ENCODE peak calls at places on chromosomes 12 and 14, in nine cellular contexts. One of them, this sample, is unnamed.

GRCh38 chr14:22265319-22266140 is 323.5 kb downstream of the DAD1 start:
- DNase-seq in T-helper 9 cell: no peak
- DNase-seq in progenitor cell of endocrine pancreas: no peak
- DNase-seq in NCI-H1092 treated with DMSO at 0.1 percent for 48 hours: no peak
- DNase-seq in activated CD8-positive, alpha-beta memory T cell treated with anti-CD3 and anti-CD28 coated beads for 4 hours: no peak
- DNase-seq in NCI-H1436 treated with DMSO at 0.1 percent for 48 hours: no peak
- DNase-seq in dorsolateral prefrontal cortex: no peak
- DNase-seq in A172: no peak
- DNase-seq in amygdala: no peak
- DNase-seq in this sample: no peak

GRCh38 chr12:118377005-118377890 is 893 bp downstream of the SUDS3 start:
- DNase-seq in NCI-H1092 treated with DMSO at 0.1 percent for 48 hours: no peak
- DNase-seq in A172: no peak
- DNase-seq in progenitor cell of endocrine pancreas: no peak
- DNase-seq in dorsolateral prefrontal cortex: no peak
- DNase-seq in NCI-H1436 treated with DMSO at 0.1 percent for 48 hours: no peak
- DNase-seq in T-helper 9 cell: no peak
- DNase-seq in activated CD8-positive, alpha-beta memory T cell treated with anti-CD3 and anti-CD28 coated beads for 4 hours: no peak
- DNase-seq in amygdala: no peak
- DNase-seq in this sample: peak; percentile 36

GRCh38 chr12:118480235-118480634 is 103.9 kb downstream of the SUDS3 start:
- DNase-seq in amygdala: no peak
- DNase-seq in dorsolateral prefrontal cortex: no peak
- DNase-seq in NCI-H1092 treated with DMSO at 0.1 percent for 48 hours: no peak
- DNase-seq in A172: no peak
- DNase-seq in NCI-H1436 treated with DMSO at 0.1 percent for 48 hours: no peak
- DNase-seq in T-helper 9 cell: no peak
- DNase-seq in activated CD8-positive, alpha-beta memory T cell treated with anti-CD3 and anti-CD28 coated beads for 4 hours: no peak
- DNase-seq in progenitor cell of endocrine pancreas: no peak
- DNase-seq in this sample: no peak

GRCh38 chr12:4268549-4269181 is 4.9 kb upstream of the CCND2 start:
- DNase-seq in NCI-H1436 treated with DMSO at 0.1 percent for 48 hours: no peak
- DNase-seq in A172: no peak
- DNase-seq in NCI-H1092 treated with DMSO at 0.1 percent for 48 hours: peak; percentile 45
- DNase-seq in activated CD8-positive, alpha-beta memory T cell treated with anti-CD3 and anti-CD28 coated beads for 4 hours: no peak
- DNase-seq in amygdala: no peak
- DNase-seq in progenitor cell of endocrine pancreas: no peak
- DNase-seq in T-helper 9 cell: peak; percentile 16
- DNase-seq in dorsolateral prefrontal cortex: no peak
- DNase-seq in this sample: no peak

GRCh38 chr14:51485733-51486132 is 166.0 kb upstream of the FRMD6 start:
- DNase-seq in NCI-H1436 treated with DMSO at 0.1 percent for 48 hours: no peak
- DNase-seq in activated CD8-positive, alpha-beta memory T cell treated with anti-CD3 and anti-CD28 coated beads for 4 hours: no peak
- DNase-seq in amygdala: no peak
- DNase-seq in A172: no peak
- DNase-seq in NCI-H1092 treated with DMSO at 0.1 percent for 48 hours: no peak
- DNase-seq in progenitor cell of endocrine pancreas: no peak
- DNase-seq in dorsolateral prefrontal cortex: no peak
- DNase-seq in T-helper 9 cell: no peak
- DNase-seq in this sample: no peak

GRCh38 chr14:62081956-62082355 is 319.7 kb downstream of the SNAPC1 start:
- DNase-seq in NCI-H1092 treated with DMSO at 0.1 percent for 48 hours: no peak
- DNase-seq in dorsolateral prefrontal cortex: no peak
- DNase-seq in NCI-H1436 treated with DMSO at 0.1 percent for 48 hours: no peak
- DNase-seq in T-helper 9 cell: no peak
- DNase-seq in A172: no peak
- DNase-seq in activated CD8-positive, alpha-beta memory T cell treated with anti-CD3 and anti-CD28 coated beads for 4 hours: no peak
- DNase-seq in progenitor cell of endocrine pancreas: no peak
- DNase-seq in amygdala: no peak
- DNase-seq in this sample: no peak

GRCh38 chr14:38880643-38881567 is 222.1 kb downstream of the SEC23A start:
- DNase-seq in A172: no peak
- DNase-seq in progenitor cell of endocrine pancreas: no peak
- DNase-seq in activated CD8-positive, alpha-beta memory T cell treated with anti-CD3 and anti-CD28 coated beads for 4 hours: no peak
- DNase-seq in dorsolateral prefrontal cortex: no peak
- DNase-seq in T-helper 9 cell: no peak
- DNase-seq in amygdala: no peak
- DNase-seq in NCI-H1436 treated with DMSO at 0.1 percent for 48 hours: no peak
- DNase-seq in NCI-H1092 treated with DMSO at 0.1 percent for 48 hours: no peak
- DNase-seq in this sample: no peak

GRCh38 chr12:27055966-27056365 is 26.4 kb downstream of the C12orf71 start:
- DNase-seq in amygdala: no peak
- DNase-seq in progenitor cell of endocrine pancreas: no peak
- DNase-seq in dorsolateral prefrontal cortex: no peak
- DNase-seq in NCI-H1436 treated with DMSO at 0.1 percent for 48 hours: no peak
- DNase-seq in A172: no peak
- DNase-seq in activated CD8-positive, alpha-beta memory T cell treated with anti-CD3 and anti-CD28 coated beads for 4 hours: no peak
- DNase-seq in NCI-H1092 treated with DMSO at 0.1 percent for 48 hours: no peak
- DNase-seq in T-helper 9 cell: no peak
- DNase-seq in this sample: no peak

GRCh38 chr12:120571299-120571698 is 9.9 kb downstream of the POP5 start:
- DNase-seq in progenitor cell of endocrine pancreas: no peak
- DNase-seq in dorsolateral prefrontal cortex: no peak
- DNase-seq in A172: no peak
- DNase-seq in NCI-H1436 treated with DMSO at 0.1 percent for 48 hours: no peak
- DNase-seq in amygdala: no peak
- DNase-seq in T-helper 9 cell: no peak
- DNase-seq in NCI-H1092 treated with DMSO at 0.1 percent for 48 hours: no peak
- DNase-seq in activated CD8-positive, alpha-beta memory T cell treated with anti-CD3 and anti-CD28 coated beads for 4 hours: no peak
- DNase-seq in this sample: no peak

GRCh38 chr12:31008241-31008711 is 65.4 kb upstream of the DDX11 start:
- DNase-seq in dorsolateral prefrontal cortex: peak; percentile 30
- DNase-seq in T-helper 9 cell: no peak
- DNase-seq in amygdala: no peak
- DNase-seq in NCI-H1436 treated with DMSO at 0.1 percent for 48 hours: no peak
- DNase-seq in A172: no peak
- DNase-seq in NCI-H1092 treated with DMSO at 0.1 percent for 48 hours: no peak
- DNase-seq in activated CD8-positive, alpha-beta memory T cell treated with anti-CD3 and anti-CD28 coated beads for 4 hours: no peak
- DNase-seq in progenitor cell of endocrine pancreas: no peak
- DNase-seq in this sample: no peak

GRCh38 chr12:32893458-32893857 is 3.1 kb downstream of the PKP2 start:
- DNase-seq in dorsolateral prefrontal cortex: no peak
- DNase-seq in A172: no peak
- DNase-seq in NCI-H1092 treated with DMSO at 0.1 percent for 48 hours: no peak
- DNase-seq in T-helper 9 cell: no peak
- DNase-seq in activated CD8-positive, alpha-beta memory T cell treated with anti-CD3 and anti-CD28 coated beads for 4 hours: no peak
- DNase-seq in amygdala: no peak
- DNase-seq in progenitor cell of endocrine pancreas: no peak
- DNase-seq in NCI-H1436 treated with DMSO at 0.1 percent for 48 hours: no peak
- DNase-seq in this sample: no peak

GRCh38 chr12:64450711-64451486 is 1.0 kb upstream of the TBK1 start:
- DNase-seq in amygdala: no peak
- DNase-seq in dorsolateral prefrontal cortex: no peak
- DNase-seq in NCI-H1436 treated with DMSO at 0.1 percent for 48 hours: no peak
- DNase-seq in A172: peak; percentile 26
- DNase-seq in NCI-H1092 treated with DMSO at 0.1 percent for 48 hours: peak; percentile 23
- DNase-seq in activated CD8-positive, alpha-beta memory T cell treated with anti-CD3 and anti-CD28 coated beads for 4 hours: no peak
- DNase-seq in T-helper 9 cell: no peak
- DNase-seq in progenitor cell of endocrine pancreas: no peak
- DNase-seq in this sample: no peak

GRCh38 chr12:1357171-1357570 is 237.2 kb downstream of the FBXL14 start:
- DNase-seq in NCI-H1436 treated with DMSO at 0.1 percent for 48 hours: no peak
- DNase-seq in NCI-H1092 treated with DMSO at 0.1 percent for 48 hours: no peak
- DNase-seq in A172: peak; percentile 39
- DNase-seq in dorsolateral prefrontal cortex: no peak
- DNase-seq in activated CD8-positive, alpha-beta memory T cell treated with anti-CD3 and anti-CD28 coated beads for 4 hours: no peak
- DNase-seq in T-helper 9 cell: no peak
- DNase-seq in progenitor cell of endocrine pancreas: no peak
- DNase-seq in amygdala: no peak
- DNase-seq in this sample: peak; percentile 49

GRCh38 chr14:74938873-74939495 is 15.9 kb upstream of the RPS6KL1 start:
- DNase-seq in amygdala: no peak
- DNase-seq in dorsolateral prefrontal cortex: no peak
- DNase-seq in NCI-H1436 treated with DMSO at 0.1 percent for 48 hours: no peak
- DNase-seq in A172: no peak
- DNase-seq in T-helper 9 cell: no peak
- DNase-seq in NCI-H1092 treated with DMSO at 0.1 percent for 48 hours: no peak
- DNase-seq in activated CD8-positive, alpha-beta memory T cell treated with anti-CD3 and anti-CD28 coated beads for 4 hours: no peak
- DNase-seq in progenitor cell of endocrine pancreas: no peak
- DNase-seq in this sample: no peak

GRCh38 chr14:89394920-89395319 is 22.1 kb downstream of the FOXN3 start:
- DNase-seq in T-helper 9 cell: no peak
- DNase-seq in amygdala: no peak
- DNase-seq in NCI-H1436 treated with DMSO at 0.1 percent for 48 hours: no peak
- DNase-seq in NCI-H1092 treated with DMSO at 0.1 percent for 48 hours: no peak
- DNase-seq in dorsolateral prefrontal cortex: no peak
- DNase-seq in A172: no peak
- DNase-seq in progenitor cell of endocrine pancreas: no peak
- DNase-seq in activated CD8-positive, alpha-beta memory T cell treated with anti-CD3 and anti-CD28 coated beads for 4 hours: no peak
- DNase-seq in this sample: no peak

GRCh38 chr12:20549115-20549719 is 145.9 kb upstream of the SLCO1C1 start:
- DNase-seq in NCI-H1092 treated with DMSO at 0.1 percent for 48 hours: no peak
- DNase-seq in A172: no peak
- DNase-seq in activated CD8-positive, alpha-beta memory T cell treated with anti-CD3 and anti-CD28 coated beads for 4 hours: no peak
- DNase-seq in T-helper 9 cell: no peak
- DNase-seq in dorsolateral prefrontal cortex: peak; percentile 32
- DNase-seq in NCI-H1436 treated with DMSO at 0.1 percent for 48 hours: no peak
- DNase-seq in amygdala: no peak
- DNase-seq in progenitor cell of endocrine pancreas: no peak
- DNase-seq in this sample: peak; percentile 64

GRCh38 chr12:38813930-38814329 is 91.5 kb downstream of the CPNE8 start:
- DNase-seq in progenitor cell of endocrine pancreas: no peak
- DNase-seq in dorsolateral prefrontal cortex: no peak
- DNase-seq in activated CD8-positive, alpha-beta memory T cell treated with anti-CD3 and anti-CD28 coated beads for 4 hours: no peak
- DNase-seq in A172: no peak
- DNase-seq in T-helper 9 cell: no peak
- DNase-seq in NCI-H1436 treated with DMSO at 0.1 percent for 48 hours: no peak
- DNase-seq in NCI-H1092 treated with DMSO at 0.1 percent for 48 hours: no peak
- DNase-seq in amygdala: no peak
- DNase-seq in this sample: no peak

GRCh38 chr14:104276435-104276834 is 138.0 kb downstream of the KIF26A start:
- DNase-seq in progenitor cell of endocrine pancreas: no peak
- DNase-seq in activated CD8-positive, alpha-beta memory T cell treated with anti-CD3 and anti-CD28 coated beads for 4 hours: no peak
- DNase-seq in NCI-H1092 treated with DMSO at 0.1 percent for 48 hours: no peak
- DNase-seq in NCI-H1436 treated with DMSO at 0.1 percent for 48 hours: no peak
- DNase-seq in A172: no peak
- DNase-seq in amygdala: no peak
- DNase-seq in T-helper 9 cell: no peak
- DNase-seq in dorsolateral prefrontal cortex: no peak
- DNase-seq in this sample: no peak

GRCh38 chr12:111761099-111761498 is 5.6 kb upstream of the ALDH2 start:
- DNase-seq in dorsolateral prefrontal cortex: no peak
- DNase-seq in NCI-H1092 treated with DMSO at 0.1 percent for 48 hours: no peak
- DNase-seq in A172: no peak
- DNase-seq in activated CD8-positive, alpha-beta memory T cell treated with anti-CD3 and anti-CD28 coated beads for 4 hours: no peak
- DNase-seq in progenitor cell of endocrine pancreas: no peak
- DNase-seq in T-helper 9 cell: no peak
- DNase-seq in NCI-H1436 treated with DMSO at 0.1 percent for 48 hours: no peak
- DNase-seq in amygdala: no peak
- DNase-seq in this sample: no peak

GRCh38 chr12:92468358-92469020 is 234.3 kb upstream of the PLEKHG7 start:
- DNase-seq in amygdala: no peak
- DNase-seq in NCI-H1092 treated with DMSO at 0.1 percent for 48 hours: no peak
- DNase-seq in activated CD8-positive, alpha-beta memory T cell treated with anti-CD3 and anti-CD28 coated beads for 4 hours: no peak
- DNase-seq in dorsolateral prefrontal cortex: no peak
- DNase-seq in A172: peak; percentile 25
- DNase-seq in NCI-H1436 treated with DMSO at 0.1 percent for 48 hours: no peak
- DNase-seq in progenitor cell of endocrine pancreas: no peak
- DNase-seq in T-helper 9 cell: no peak
- DNase-seq in this sample: no peak

GRCh38 chr12:12349711-12350665 is at the start of gene MANSC1:
- DNase-seq in NCI-H1092 treated with DMSO at 0.1 percent for 48 hours: peak; percentile 66
- DNase-seq in A172: no peak
- DNase-seq in NCI-H1436 treated with DMSO at 0.1 percent for 48 hours: no peak
- DNase-seq in dorsolateral prefrontal cortex: peak; percentile 83
- DNase-seq in activated CD8-positive, alpha-beta memory T cell treated with anti-CD3 and anti-CD28 coated beads for 4 hours: no peak
- DNase-seq in T-helper 9 cell: peak; percentile 35
- DNase-seq in amygdala: peak; percentile 40
- DNase-seq in progenitor cell of endocrine pancreas: peak; percentile 77
- DNase-seq in this sample: peak; percentile 49

GRCh38 chr14:106694638-106695393 is 1168.4 kb downstream of the TMEM121 start:
- DNase-seq in activated CD8-positive, alpha-beta memory T cell treated with anti-CD3 and anti-CD28 coated beads for 4 hours: no peak
- DNase-seq in T-helper 9 cell: peak; percentile 53
- DNase-seq in progenitor cell of endocrine pancreas: no peak
- DNase-seq in dorsolateral prefrontal cortex: no peak
- DNase-seq in A172: no peak
- DNase-seq in NCI-H1092 treated with DMSO at 0.1 percent for 48 hours: peak; percentile 2
- DNase-seq in NCI-H1436 treated with DMSO at 0.1 percent for 48 hours: no peak
- DNase-seq in amygdala: no peak
- DNase-seq in this sample: no peak

GRCh38 chr12:9869307-9870161 is at the start of gene CLEC2B:
- DNase-seq in progenitor cell of endocrine pancreas: no peak
- DNase-seq in NCI-H1092 treated with DMSO at 0.1 percent for 48 hours: no peak
- DNase-seq in NCI-H1436 treated with DMSO at 0.1 percent for 48 hours: no peak
- DNase-seq in A172: peak; percentile 66
- DNase-seq in dorsolateral prefrontal cortex: no peak
- DNase-seq in amygdala: no peak
- DNase-seq in T-helper 9 cell: no peak
- DNase-seq in activated CD8-positive, alpha-beta memory T cell treated with anti-CD3 and anti-CD28 coated beads for 4 hours: no peak
- DNase-seq in this sample: peak; percentile 14

GRCh38 chr14:81172881-81173280 is 47.9 kb downstream of the GTF2A1 start:
- DNase-seq in NCI-H1436 treated with DMSO at 0.1 percent for 48 hours: no peak
- DNase-seq in amygdala: no peak
- DNase-seq in T-helper 9 cell: no peak
- DNase-seq in activated CD8-positive, alpha-beta memory T cell treated with anti-CD3 and anti-CD28 coated beads for 4 hours: no peak
- DNase-seq in A172: no peak
- DNase-seq in NCI-H1092 treated with DMSO at 0.1 percent for 48 hours: no peak
- DNase-seq in progenitor cell of endocrine pancreas: no peak
- DNase-seq in dorsolateral prefrontal cortex: no peak
- DNase-seq in this sample: no peak

GRCh38 chr14:20631023-20631820 is 10.3 kb downstream of the OR6S1 start:
- DNase-seq in amygdala: peak; percentile 22
- DNase-seq in NCI-H1092 treated with DMSO at 0.1 percent for 48 hours: peak; percentile 11
- DNase-seq in T-helper 9 cell: peak; percentile 52
- DNase-seq in dorsolateral prefrontal cortex: no peak
- DNase-seq in NCI-H1436 treated with DMSO at 0.1 percent for 48 hours: no peak
- DNase-seq in activated CD8-positive, alpha-beta memory T cell treated with anti-CD3 and anti-CD28 coated beads for 4 hours: no peak
- DNase-seq in progenitor cell of endocrine pancreas: no peak
- DNase-seq in A172: peak; percentile 47
- DNase-seq in this sample: no peak

GRCh38 chr12:75662501-75663159 is 151.2 kb upstream of the KRR1 start:
- DNase-seq in T-helper 9 cell: no peak
- DNase-seq in dorsolateral prefrontal cortex: no peak
- DNase-seq in activated CD8-positive, alpha-beta memory T cell treated with anti-CD3 and anti-CD28 coated beads for 4 hours: no peak
- DNase-seq in progenitor cell of endocrine pancreas: no peak
- DNase-seq in NCI-H1436 treated with DMSO at 0.1 percent for 48 hours: no peak
- DNase-seq in A172: no peak
- DNase-seq in NCI-H1092 treated with DMSO at 0.1 percent for 48 hours: no peak
- DNase-seq in amygdala: no peak
- DNase-seq in this sample: no peak

GRCh38 chr14:47674546-47675238 is 713 bp downstream of the MDGA2 start:
- DNase-seq in T-helper 9 cell: no peak
- DNase-seq in activated CD8-positive, alpha-beta memory T cell treated with anti-CD3 and anti-CD28 coated beads for 4 hours: no peak
- DNase-seq in progenitor cell of endocrine pancreas: no peak
- DNase-seq in NCI-H1436 treated with DMSO at 0.1 percent for 48 hours: no peak
- DNase-seq in NCI-H1092 treated with DMSO at 0.1 percent for 48 hours: no peak
- DNase-seq in amygdala: no peak
- DNase-seq in dorsolateral prefrontal cortex: peak; percentile 45
- DNase-seq in A172: no peak
- DNase-seq in this sample: peak; percentile 38